ENCODE peak calls at places on chromosomes 7 and 10, in eight cellular contexts. F is A549, M is tibial nerve, V is heart left ventricle, Z is stomach, L is ovary, S is gastrocnemius medialis, C is body of pancreas. I is an unnamed sample.
A peak's percentile ranks its signal among the peaks of the same experiment; 100 is the strongest.

GRCh38 chr7:107850671-107851070 is 40.3 kb upstream of the DLD start:
- DNase-seq in F (no peak), M (no peak), V (no peak), Z (no peak), L (no peak), S (no peak), C (no peak), I (no peak)

GRCh38 chr7:76315372-76315771 is 12.9 kb downstream of the HSPB1 start:
- DNase-seq in F (no peak), M (no peak), V (peak; percentile 32), Z (no peak), L (no peak), S (peak; percentile 87), C (no peak), I (no peak)

GRCh38 chr7:110557-111232 is 81.7 kb upstream of the FAM20C start:
- DNase-seq in F (no peak), M (no peak), V (no peak), Z (no peak), L (no peak), S (no peak), C (no peak), I (no peak)

GRCh38 chr7:38506004-38506403 is 125.2 kb downstream of the AMPH start:
- DNase-seq in F (no peak), M (no peak), V (no peak), Z (no peak), L (no peak), S (no peak), C (no peak), I (no peak)

GRCh38 chr7:117283371-117283770 is 39.5 kb downstream of the WNT2 start:
- DNase-seq in F (peak; percentile 3), M (no peak), V (no peak), Z (no peak), L (no peak), S (no peak), C (no peak), I (no peak)

GRCh38 chr7:156816943-156817572 is 75.9 kb downstream of the LMBR1 start:
- DNase-seq in F (no peak), M (no peak), V (no peak), Z (no peak), L (no peak), S (no peak), C (no peak), I (no peak)

GRCh38 chr7:29988391-29989256 is 977 bp downstream of the SCRN1 start:
- DNase-seq in F (peak; percentile 84), M (peak; percentile 25), V (peak; percentile 61), Z (peak; percentile 50), L (peak; percentile 48), S (no peak), C (peak; percentile 51), I (peak; percentile 59)

GRCh38 chr7:47148541-47149207 is 433.2 kb downstream of the TNS3 start:
- DNase-seq in F (no peak), M (no peak), V (no peak), Z (no peak), L (no peak), S (no peak), C (no peak), I (no peak)

GRCh38 chr7:149850007-149850594 is 11.9 kb downstream of the ZNF862 start:
- DNase-seq in F (no peak), M (no peak), V (no peak), Z (no peak), L (no peak), S (no peak), C (no peak), I (no peak)

GRCh38 chr7:85185355-85186082 is 1.3 kb downstream of the SEMA3D start:
- DNase-seq in F (peak; percentile 28), M (peak; percentile 49), V (peak; percentile 56), Z (peak; percentile 42), L (peak; percentile 52), S (no peak), C (peak; percentile 17), I (peak; percentile 21)

GRCh38 chr10:126011995-126012394 is 115.6 kb downstream of the FANK1 start:
- DNase-seq in F (no peak), M (no peak), V (no peak), Z (no peak), L (no peak), S (no peak), C (no peak), I (no peak)

GRCh38 chr10:87531908-87532622 is 27.4 kb downstream of the MINPP1 start:
- DNase-seq in F (no peak), M (peak; percentile 60), V (no peak), Z (no peak), L (peak; percentile 47), S (no peak), C (no peak), I (peak; percentile 51)

GRCh38 chr7:132656846-132657776 is 80.8 kb upstream of the PLXNA4 start:
- DNase-seq in F (peak; percentile 21), M (no peak), V (no peak), Z (no peak), L (no peak), S (no peak), C (no peak), I (no peak)

GRCh38 chr7:12139421-12139820 is 71.7 kb upstream of the TMEM106B start:
- DNase-seq in F (no peak), M (no peak), V (no peak), Z (no peak), L (no peak), S (no peak), C (no peak), I (no peak)

GRCh38 chr10:126500866-126501265 is 112.6 kb upstream of the ADAM12 start:
- DNase-seq in F (no peak), M (no peak), V (no peak), Z (no peak), L (no peak), S (no peak), C (no peak), I (no peak)

GRCh38 chr10:122882798-122883197 is 3.4 kb upstream of the FAM24B start:
- DNase-seq in F (no peak), M (no peak), V (no peak), Z (no peak), L (no peak), S (no peak), C (no peak), I (no peak)

GRCh38 chr10:24706479-24707118 is 17.1 kb downstream of the ARHGAP21 start:
- DNase-seq in F (peak; percentile 86), M (no peak), V (no peak), Z (no peak), L (no peak), S (no peak), C (no peak), I (peak; percentile 52)

GRCh38 chr10:29372920-29373319 is 84.0 kb downstream of the LYZL1 start:
- DNase-seq in F (no peak), M (no peak), V (no peak), Z (no peak), L (no peak), S (no peak), C (no peak), I (no peak)

GRCh38 chr10:111515706-111516105 is 438.9 kb downstream of the ADRA2A start:
- DNase-seq in F (no peak), M (no peak), V (no peak), Z (no peak), L (no peak), S (no peak), C (no peak), I (no peak)

GRCh38 chr7:113367187-113367586 is 248.8 kb upstream of the SMIM30 start:
- DNase-seq in F (no peak), M (no peak), V (no peak), Z (no peak), L (no peak), S (no peak), C (no peak), I (no peak)

DNA sequence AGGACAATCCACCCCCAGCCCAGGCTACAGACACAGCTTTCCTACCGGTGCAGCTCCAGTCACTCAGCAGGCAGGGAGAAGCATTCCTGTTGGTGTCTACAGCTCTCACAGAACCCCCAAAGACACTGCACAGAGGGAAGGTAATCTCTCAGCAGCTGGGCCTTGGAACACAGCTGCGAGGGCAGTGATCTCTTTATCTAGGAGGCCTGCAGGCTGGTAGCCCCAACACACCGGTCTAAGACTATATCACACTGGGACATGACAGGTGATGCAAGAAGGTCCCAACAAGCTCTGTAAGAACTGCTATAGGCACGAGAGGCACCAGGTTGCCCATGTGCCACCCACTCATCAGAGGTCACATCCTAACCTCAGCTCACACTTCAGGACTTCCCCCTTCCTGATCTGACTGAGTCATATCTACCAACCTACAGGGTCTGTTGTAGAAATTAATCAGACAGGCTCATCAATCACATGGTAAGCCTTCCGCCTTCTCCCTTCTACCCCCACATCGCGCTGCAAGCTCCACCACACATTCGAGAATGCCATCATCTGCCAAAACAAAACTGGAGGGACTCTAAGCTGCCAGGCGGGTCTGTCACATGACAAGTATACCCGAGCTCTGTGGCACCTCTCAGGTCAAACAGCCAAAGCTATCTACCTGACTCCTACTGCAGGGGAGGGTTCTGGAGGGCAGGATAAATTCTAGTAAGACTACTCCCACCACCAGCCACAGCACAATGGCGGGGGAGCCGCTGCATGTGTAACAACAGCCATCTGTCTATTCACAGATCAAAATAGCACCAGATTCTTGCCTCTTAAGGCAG is 26.1 kb downstream of the FAM53B start:
- DNase-seq in F (no peak), M (no peak), V (no peak), Z (no peak), L (no peak), S (no peak), C (no peak), I (no peak)
- TF ChIP-seq POLR2A in F (no peak), M (no peak), V (no peak), Z (no peak), L (no peak), S (no peak), C (no peak), I (no peak)

GRCh38 chr10:7962592-7962991 is 91.9 kb upstream of the GATA3 start:
- DNase-seq in F (no peak), M (no peak), V (no peak), Z (no peak), L (no peak), S (no peak), C (no peak), I (no peak)
- TF ChIP-seq POLR2A in F (no peak), M (no peak), V (no peak), Z (no peak), L (no peak), S (no peak), C (no peak), I (no peak)

DNA sequence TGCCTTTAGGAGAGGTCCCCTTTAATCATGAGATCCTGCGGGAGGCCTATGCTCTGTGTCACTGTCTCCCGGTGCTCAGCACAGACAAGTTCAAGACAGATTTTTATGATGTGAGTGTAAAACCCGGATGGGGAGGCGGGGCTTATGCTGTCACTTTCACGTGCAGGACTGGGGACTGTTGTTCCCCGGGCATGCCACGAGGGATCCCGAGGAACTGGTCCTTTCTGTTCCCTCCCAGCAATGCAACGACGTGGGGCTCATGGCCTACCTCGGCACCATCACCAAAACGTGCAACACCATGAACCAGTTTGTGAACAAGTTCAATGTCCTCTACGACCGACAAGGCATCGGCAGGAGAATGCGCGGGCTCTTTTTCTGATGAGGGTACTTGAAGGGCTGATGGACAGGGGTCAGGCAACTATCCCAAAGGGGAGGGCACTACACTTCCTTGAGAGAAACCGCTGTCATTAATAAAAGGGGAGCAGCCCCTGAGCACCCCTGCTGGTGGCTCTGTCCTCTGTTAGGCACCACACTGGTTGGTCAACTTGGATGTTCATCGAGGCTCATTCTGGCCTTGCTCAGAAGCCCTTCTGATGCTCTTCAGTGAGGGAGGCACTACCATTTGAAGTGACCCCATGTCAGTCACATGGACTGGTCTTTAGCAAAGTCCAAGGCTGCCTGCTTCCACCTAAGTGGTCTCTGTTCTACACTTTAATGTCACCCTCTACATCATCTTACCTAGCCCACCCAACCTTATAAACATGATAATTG is 2.8 kb downstream of the COPS6 start:
- DNase-seq in F (peak; percentile 42), M (no peak), V (no peak), Z (no peak), L (no peak), S (no peak), C (no peak), I (no peak)
- TF ChIP-seq POLR2A in F (no peak), M (no peak), V (no peak), Z (no peak), L (no peak), S (no peak), C (no peak), I (no peak)

GRCh38 chr10:5932345-5932744 is 42.3 kb downstream of the FBH1 start:
- DNase-seq in F (no peak), M (no peak), V (no peak), Z (no peak), L (peak; percentile 84), S (no peak), C (no peak), I (no peak)
- TF ChIP-seq POLR2A in F (no peak), M (no peak), V (no peak), Z (no peak), L (no peak), S (no peak), C (no peak), I (no peak)

I was measured in upper lobe of left lung.